ENCODE peak calls at places on chromosome 3, in four cellular contexts. One of them, this sample, is unnamed.

GRCh38 chr3:113791381-113791780 is 44.5 kb downstream of the ATP6V1A start:
- DNase-seq in mucosa of gallbladder: no peak
- DNase-seq in HEK293T: no peak
- DNase-seq in HTR-8/SVneo: no peak
- DNase-seq in this sample: no peak

GRCh38 chr3:13612829-13613228 is 63.9 kb downstream of the FBLN2 start:
- DNase-seq in mucosa of gallbladder: no peak
- DNase-seq in HEK293T: no peak
- DNase-seq in HTR-8/SVneo: no peak
- DNase-seq in this sample: no peak

GRCh38 chr3:2992534-2992933 is 117.6 kb downstream of the IL5RA start:
- DNase-seq in mucosa of gallbladder: no peak
- DNase-seq in HEK293T: no peak
- DNase-seq in HTR-8/SVneo: no peak
- DNase-seq in this sample: no peak

GRCh38 chr3:152374260-152374990 is 105.7 kb downstream of the MBNL1 start:
- DNase-seq in mucosa of gallbladder: no peak
- DNase-seq in HEK293T: no peak
- DNase-seq in HTR-8/SVneo: no peak
- DNase-seq in this sample: no peak

GRCh38 chr3:172089250-172089649 is 49.9 kb downstream of the FNDC3B start:
- DNase-seq in mucosa of gallbladder: no peak
- DNase-seq in HEK293T: no peak
- DNase-seq in HTR-8/SVneo: no peak
- DNase-seq in this sample: no peak

GRCh38 chr3:44099566-44100297 is 142.0 kb upstream of the TOPAZ1 start:
- DNase-seq in mucosa of gallbladder: no peak
- DNase-seq in HEK293T: no peak
- DNase-seq in HTR-8/SVneo: no peak
- DNase-seq in this sample: no peak

GRCh38 chr3:107271787-107272387 is 105.4 kb upstream of the CCDC54 start:
- DNase-seq in mucosa of gallbladder: no peak
- DNase-seq in HEK293T: peak
- DNase-seq in HTR-8/SVneo: peak
- DNase-seq in this sample: peak

GRCh38 chr3:195522254-195523023 is 20.7 kb downstream of the PPP1R2 start:
- DNase-seq in mucosa of gallbladder: no peak
- DNase-seq in HEK293T: no peak
- DNase-seq in HTR-8/SVneo: peak
- DNase-seq in this sample: no peak